ENCODE peak calls at places on chromosomes 1 and 21, in four cellular contexts. G is uterus; I is right lobe of liver; C is activated T-cell treated with anti-CD3 and anti-CD28 coated beads, Interleukin-2, amount 50 U/mL, for 72 hours. J is an unnamed sample.
A peak's percentile ranks its signal among the peaks of the same experiment; 100 is the strongest.

GRCh38 chr1:32864375-32865019 is 6.2 kb downstream of the FNDC5 start:
- DNase-seq in I (peak; percentile 69), G (no peak), C (no peak), J (no peak)

GRCh38 chr1:46133181-46133658 is 791 bp upstream of the PIK3R3 start:
- DNase-seq in G (no peak), C (no peak), I (no peak), J (no peak)

GRCh38 chr1:233304489-233305102 is 9.1 kb upstream of the PCNX2 start:
- DNase-seq in C (no peak), I (no peak), G (no peak), J (peak; percentile 27)

GRCh38 chr1:63679076-63679475 is 85.9 kb downstream of the PGM1 start:
- DNase-seq in C (no peak), I (no peak), G (no peak), J (no peak)

GRCh38 chr21:42750737-42751530 is 97.5 kb downstream of the PDE9A start:
- DNase-seq in C (no peak), G (no peak), I (no peak), J (no peak)

GRCh38 chr1:117003253-117003875 is 1.8 kb downstream of the CD101 start:
- DNase-seq in G (no peak), I (no peak), C (no peak), J (no peak)

GRCh38 chr21:25556087-25556486 is 51.2 kb downstream of the MRPL39 start:
- DNase-seq in G (no peak), C (no peak), I (no peak), J (no peak)

GRCh38 chr1:14850563-14850962 is 252.1 kb downstream of the KAZN start:
- DNase-seq in G (no peak), C (no peak), I (no peak), J (no peak)

GRCh38 chr1:179955318-179955638 is 668 bp downstream of the CEP350 start:
- DNase-seq in I (no peak), C (no peak), G (no peak), J (no peak)

GRCh38 chr1:106621853-106622252 is 434.6 kb upstream of the PRMT6 start:
- DNase-seq in I (no peak), C (no peak), G (no peak), J (no peak)

GRCh38 chr1:150126811-150127210 is 22.9 kb upstream of the PLEKHO1 start:
- DNase-seq in C (no peak), G (no peak), I (no peak), J (no peak)

GRCh38 chr1:192639607-192640368 is 3.8 kb downstream of the RGS13 start:
- DNase-seq in I (no peak), G (no peak), C (no peak), J (no peak)

GRCh38 chr1:182601416-182601786 is 2.8 kb downstream of the RGS16 start:
- DNase-seq in C (peak; percentile 74), G (peak; percentile 75), I (peak; percentile 60), J (peak; percentile 80)

GRCh38 chr1:119045091-119045746 is 57.1 kb upstream of the TBX15 start:
- DNase-seq in C (no peak), I (no peak), G (no peak), J (no peak)

GRCh38 chr1:18280956-18281355 is 173.4 kb downstream of the IGSF21 start:
- DNase-seq in I (no peak), G (no peak), C (no peak), J (no peak)

GRCh38 chr1:192866224-192866868 is 57.5 kb downstream of the RGS2 start:
- DNase-seq in C (no peak), G (no peak), I (no peak), J (no peak)

GRCh38 chr1:45334308-45335245 is 5.4 kb upstream of the TOE1 start:
- DNase-seq in G (no peak), I (peak; percentile 49), C (no peak), J (peak; percentile 51)

GRCh38 chr1:67371681-67372080 is 58.5 kb downstream of the SERBP1 start:
- DNase-seq in G (no peak), C (no peak), I (no peak), J (no peak)

GRCh38 chr21:27564684-27565280 is 597.9 kb upstream of the ADAMTS5 start:
- DNase-seq in C (no peak), I (no peak), G (peak; percentile 44), J (no peak)

GRCh38 chr1:225361176-225361575 is 66.7 kb downstream of the LBR start:
- DNase-seq in I (no peak), G (no peak), C (no peak), J (no peak)

GRCh38 chr1:168719306-168720111 is 9.5 kb downstream of the DPT start:
- DNase-seq in I (no peak), G (no peak), C (no peak), J (no peak)

GRCh38 chr1:108049083-108049819 is 84.3 kb upstream of the VAV3 start:
- DNase-seq in G (no peak), I (peak; percentile 25), C (peak; percentile 21), J (peak; percentile 33)

GRCh38 chr1:8702848-8703810 is 114.3 kb downstream of the RERE start:
- DNase-seq in I (peak; percentile 94), G (peak; percentile 91), C (peak; percentile 85), J (peak; percentile 72)

GRCh38 chr1:246588322-246588721 is 22.1 kb downstream of the CNST start:
- DNase-seq in I (no peak), C (no peak), G (no peak), J (no peak)

GRCh38 chr1:227447531-227447990 is 115.8 kb upstream of the ZNF678 start:
- DNase-seq in I (peak; percentile 46), G (no peak), C (no peak), J (no peak)

GRCh38 chr1:195604287-195604686 is 1004.0 kb downstream of the KCNT2 start:
- DNase-seq in I (no peak), G (no peak), C (no peak), J (no peak)

GRCh38 chr1:29392486-29393450 is 156.4 kb downstream of the PTPRU start:
- DNase-seq in I (no peak), G (no peak), C (no peak), J (no peak)

GRCh38 chr1:225572422-225572821 is 80.5 kb downstream of the ENAH start:
- DNase-seq in G (no peak), I (no peak), C (no peak), J (no peak)

GRCh38 chr1:233587958-233588799 is 25.7 kb upstream of the KCNK1 start:
- DNase-seq in I (no peak), C (no peak), G (no peak), J (no peak)

GRCh38 chr1:80171101-80171500 is 1164.6 kb upstream of the ADGRL4 start:
- DNase-seq in C (no peak), I (no peak), G (no peak), J (no peak)

GRCh38 chr1:219987325-219987724 is 59.0 kb upstream of the SLC30A10 start:
- DNase-seq in C (no peak), I (no peak), G (no peak), J (no peak)

GRCh38 chr1:94248956-94249688 is 11.7 kb upstream of the ARHGAP29 start:
- DNase-seq in G (no peak), I (no peak), C (no peak), J (no peak)

GRCh38 chr1:116377564-116378529 is 4.8 kb downstream of the ATP1A1 start:
- DNase-seq in C (peak; percentile 27), G (peak; percentile 74), I (peak; percentile 39), J (peak; percentile 57)

GRCh38 chr1:165481820-165482532 is 37.0 kb upstream of the RXRG start:
- DNase-seq in G (peak; percentile 32), C (peak; percentile 4), I (no peak), J (no peak)

GRCh38 chr1:116906812-116907211 is 2.9 kb upstream of the PTGFRN start:
- DNase-seq in C (no peak), I (no peak), G (no peak), J (no peak)

GRCh38 chr1:50266509-50266908 is 156.7 kb downstream of the DMRTA2 start:
- DNase-seq in I (no peak), G (peak; percentile 51), C (peak; percentile 6), J (no peak)

GRCh38 chr1:72284398-72285073 is 2.2 kb upstream of the NEGR1 start:
- DNase-seq in C (peak; percentile 63), I (peak; percentile 29), G (peak; percentile 32), J (peak; percentile 40)

J was measured in activated CD8-positive, alpha-beta T cell treated with anti-CD3 and anti-CD28 coated beads, Interleukin-2, amount 10 ng/mL, durations not matched to agents 7 days and 5 days.